ENCODE peak calls at places on chromosomes 11 and 22, in six cellular contexts. N is psoas muscle; T is RWPE1; P is AG04449; V is activated CD4-positive, alpha-beta T cell treated with anti-CD3 and anti-CD28 coated beads, Interleukin-2, amount 50 U/mL, for 1 hour; E is EL. Q is an unnamed sample.

GRCh38 chr11:111376453-111376871 is 2.6 kb downstream of the POU2AF1 start:
- DNase-seq in N (no peak), T (no peak), P (no peak), V (no peak), E (no peak), Q (no peak)

GRCh38 chr11:116721983-116722382 is 50.8 kb downstream of the BUD13 start:
- DNase-seq in N (no peak), T (no peak), P (no peak), V (no peak), E (no peak), Q (no peak)

GRCh38 chr11:2302844-2303626 is 1.2 kb downstream of the TSPAN32 start:
- DNase-seq in N (no peak), T (no peak), P (no peak), V (no peak), E (no peak), Q (no peak)

GRCh38 chr22:42169055-42169469 is 38.5 kb upstream of the CYP2D6 start:
- DNase-seq in N (peak; percentile 55), T (no peak), P (no peak), V (peak; percentile 82), E (peak; percentile 62), Q (peak; percentile 80)

GRCh38 chr11:42631223-42631843 is 680.5 kb upstream of the API5 start:
- DNase-seq in N (no peak), T (peak; percentile 9), P (no peak), V (no peak), E (no peak), Q (peak; percentile 29)

GRCh38 chr11:115199501-115199900 is 304.7 kb downstream of the CADM1 start:
- DNase-seq in N (no peak), T (no peak), P (peak; percentile 23), V (no peak), E (peak; percentile 8), Q (no peak)

GRCh38 chr22:26043031-26043430 is 126.2 kb upstream of the SEZ6L start:
- DNase-seq in N (no peak), T (no peak), P (no peak), V (no peak), E (no peak), Q (no peak)

GRCh38 chr11:57506522-57506921 is 9.0 kb downstream of the SLC43A1 start:
- DNase-seq in N (no peak), T (no peak), P (no peak), V (no peak), E (no peak), Q (no peak)

GRCh38 chr22:40194656-40195055 is 16.9 kb downstream of the TNRC6B start:
- DNase-seq in N (no peak), T (no peak), P (no peak), V (no peak), E (no peak), Q (no peak)

GRCh38 chr11:125517116-125517804 is 21.2 kb upstream of the FEZ1 start:
- DNase-seq in N (no peak), T (no peak), P (peak; percentile 31), V (no peak), E (peak; percentile 67), Q (peak; percentile 59)

GRCh38 chr11:126917531-126918204 is 82.9 kb downstream of the KIRREL3 start:
- DNase-seq in N (no peak), T (peak; percentile 43), P (peak; percentile 98), V (no peak), E (peak; percentile 98), Q (peak; percentile 87)

GRCh38 chr11:35765211-35765610 is 102.6 kb downstream of the TRIM44 start:
- DNase-seq in N (no peak), T (no peak), P (no peak), V (no peak), E (no peak), Q (no peak)

GRCh38 chr11:16881074-16881709 is 133.0 kb downstream of the PLEKHA7 start:
- DNase-seq in N (peak; percentile 61), T (peak; percentile 67), P (no peak), V (no peak), E (peak; percentile 53), Q (peak; percentile 67)

GRCh38 chr22:40123387-40123786 is 54.3 kb upstream of the TNRC6B start:
- DNase-seq in N (no peak), T (no peak), P (no peak), V (no peak), E (no peak), Q (no peak)

GRCh38 chr22:47421846-47422245 is 659.4 kb downstream of the TBC1D22A start:
- DNase-seq in N (no peak), T (no peak), P (no peak), V (no peak), E (no peak), Q (no peak)

GRCh38 chr11:34223021-34223813 is 117.8 kb downstream of the NAT10 start:
- DNase-seq in N (peak; percentile 67), T (no peak), P (peak; percentile 24), V (no peak), E (peak; percentile 57), Q (peak; percentile 88)

GRCh38 chr11:109914038-109914437 is 179.2 kb upstream of the ZC3H12C start:
- DNase-seq in N (no peak), T (peak; percentile 37), P (no peak), V (no peak), E (no peak), Q (no peak)

GRCh38 chr11:130554241-130555055 is 106.0 kb downstream of the ADAMTS15 start:
- DNase-seq in N (no peak), T (peak; percentile 20), P (no peak), V (no peak), E (peak; percentile 16), Q (no peak)

GRCh38 chr11:46050065-46050464 is 71.2 kb downstream of the PHF21A start:
- DNase-seq in N (peak; percentile 17), T (peak; percentile 68), P (peak; percentile 79), V (no peak), E (peak; percentile 87), Q (peak; percentile 63)

GRCh38 chr11:84958295-84958694 is 668.8 kb downstream of the DLG2 start:
- DNase-seq in N (no peak), T (no peak), P (no peak), V (no peak), E (no peak), Q (no peak)

GRCh38 chr11:118001494-118001971 is 15.3 kb downstream of the IL10RA start:
- DNase-seq in N (no peak), T (no peak), P (no peak), V (no peak), E (no peak), Q (no peak)

GRCh38 chr22:18121436-18122253 is 11.0 kb downstream of the TUBA8 start:
- DNase-seq in N (no peak), T (no peak), P (no peak), V (no peak), E (no peak), Q (no peak)

GRCh38 chr22:17319541-17319940 is 49.7 kb upstream of the CECR2 start:
- DNase-seq in N (no peak), T (no peak), P (no peak), V (no peak), E (no peak), Q (no peak)

GRCh38 chr11:76669901-76670474 is 559 bp downstream of the LRRC32 start:
- DNase-seq in N (peak; percentile 54), T (no peak), P (peak; percentile 49), V (no peak), E (peak; percentile 73), Q (peak; percentile 90)

GRCh38 chr11:123110397-123110796 is 48.5 kb upstream of the HSPA8 start:
- DNase-seq in N (no peak), T (no peak), P (no peak), V (no peak), E (no peak), Q (no peak)

GRCh38 chr11:10920205-10920604 is 62.4 kb upstream of the ZBED5 start:
- DNase-seq in N (no peak), T (no peak), P (no peak), V (no peak), E (no peak), Q (no peak)

GRCh38 chr22:25420925-25421904 is 143.3 kb upstream of the GRK3 start:
- DNase-seq in N (no peak), T (no peak), P (no peak), V (no peak), E (peak; percentile 13), Q (no peak)

GRCh38 chr22:39661842-39662676 is 91.5 kb downstream of the CACNA1I start:
- DNase-seq in N (no peak), T (peak; percentile 58), P (no peak), V (peak; percentile 83), E (no peak), Q (no peak)

GRCh38 chr22:39773976-39774539 is 119.5 kb downstream of the ENTHD1 start:
- DNase-seq in N (no peak), T (no peak), P (no peak), V (peak; percentile 7), E (peak; percentile 24), Q (no peak)

GRCh38 chr11:61092280-61092766 is 10.0 kb upstream of the CD5 start:
- DNase-seq in N (no peak), T (no peak), P (no peak), V (peak; percentile 50), E (no peak), Q (no peak)

GRCh38 chr22:27654536-27655445 is 146.8 kb downstream of the MN1 start:
- DNase-seq in N (no peak), T (no peak), P (no peak), V (no peak), E (no peak), Q (no peak)

GRCh38 chr11:34204396-34205279 is 99.2 kb downstream of the NAT10 start:
- DNase-seq in N (no peak), T (peak; percentile 90), P (no peak), V (no peak), E (peak; percentile 10), Q (no peak)

GRCh38 chr11:76609736-76610370 is 60.7 kb downstream of the LRRC32 start:
- DNase-seq in N (no peak), T (no peak), P (no peak), V (no peak), E (no peak), Q (peak; percentile 55)

GRCh38 chr11:45348729-45349128 is 62.6 kb upstream of the SYT13 start:
- DNase-seq in N (no peak), T (no peak), P (no peak), V (no peak), E (no peak), Q (no peak)

GRCh38 chr11:17314232-17314547 is 37.4 kb upstream of the NCR3LG1 start:
- DNase-seq in N (no peak), T (peak; percentile 45), P (peak; percentile 57), V (no peak), E (peak; percentile 78), Q (peak; percentile 70)

GRCh38 chr11:21861314-21861713 is 331.6 kb upstream of the ANO5 start:
- DNase-seq in N (no peak), T (no peak), P (no peak), V (no peak), E (no peak), Q (no peak)

GRCh38 chr11:112735470-112735869 is 225.8 kb upstream of the NCAM1 start:
- DNase-seq in N (no peak), T (no peak), P (no peak), V (no peak), E (no peak), Q (no peak)